ENCODE peak calls at places on chromosomes 7 and 10, in five cellular contexts. One of them, this sample, is unnamed.

GRCh38 chr10:116974442-116975005 is 30.5 kb downstream of the SHTN1 start:
- DNase-seq in endothelial cell: no peak
- DNase-seq in aorta: no peak
- DNase-seq in stimulated activated naive CD8-positive, alpha-beta T cell treated with anti-CD3 and anti-CD28 coated beads, Interleukin-15, Interleukin-2, amounts not matched to agents 100 U/mL and 50 U/mL, for 24 hours: no peak
- DNase-seq in cardiac fibroblast: peak; percentile 79
- DNase-seq in this sample: no peak

GRCh38 chr10:28181478-28182096 is 121.3 kb downstream of the MPP7 start:
- DNase-seq in aorta: no peak
- DNase-seq in stimulated activated naive CD8-positive, alpha-beta T cell treated with anti-CD3 and anti-CD28 coated beads, Interleukin-15, Interleukin-2, amounts not matched to agents 100 U/mL and 50 U/mL, for 24 hours: no peak
- DNase-seq in cardiac fibroblast: no peak
- DNase-seq in endothelial cell: no peak
- DNase-seq in this sample: no peak

GRCh38 chr7:114759347-114760062 is 162.4 kb upstream of the MDFIC start:
- DNase-seq in endothelial cell: no peak
- DNase-seq in aorta: no peak
- DNase-seq in cardiac fibroblast: peak; percentile 4
- DNase-seq in stimulated activated naive CD8-positive, alpha-beta T cell treated with anti-CD3 and anti-CD28 coated beads, Interleukin-15, Interleukin-2, amounts not matched to agents 100 U/mL and 50 U/mL, for 24 hours: no peak
- DNase-seq in this sample: no peak

GRCh38 chr7:103636153-103636552 is 190.1 kb upstream of the SLC26A5 start:
- DNase-seq in aorta: no peak
- DNase-seq in stimulated activated naive CD8-positive, alpha-beta T cell treated with anti-CD3 and anti-CD28 coated beads, Interleukin-15, Interleukin-2, amounts not matched to agents 100 U/mL and 50 U/mL, for 24 hours: no peak
- DNase-seq in cardiac fibroblast: peak; percentile 14
- DNase-seq in endothelial cell: no peak
- DNase-seq in this sample: no peak

GRCh38 chr10:79932307-79932706 is 16.6 kb downstream of the SFTPD start:
- DNase-seq in aorta: no peak
- DNase-seq in stimulated activated naive CD8-positive, alpha-beta T cell treated with anti-CD3 and anti-CD28 coated beads, Interleukin-15, Interleukin-2, amounts not matched to agents 100 U/mL and 50 U/mL, for 24 hours: no peak
- DNase-seq in cardiac fibroblast: no peak
- DNase-seq in endothelial cell: no peak
- DNase-seq in this sample: no peak

GRCh38 chr10:114304566-114305421 is 65.7 kb downstream of the VWA2 start:
- DNase-seq in cardiac fibroblast: no peak
- DNase-seq in stimulated activated naive CD8-positive, alpha-beta T cell treated with anti-CD3 and anti-CD28 coated beads, Interleukin-15, Interleukin-2, amounts not matched to agents 100 U/mL and 50 U/mL, for 24 hours: peak; percentile 71
- DNase-seq in endothelial cell: peak; percentile 56
- DNase-seq in aorta: peak; percentile 65
- DNase-seq in this sample: peak; percentile 54

GRCh38 chr10:116707981-116708380 is 34.4 kb downstream of the HSPA12A start:
- DNase-seq in endothelial cell: no peak
- DNase-seq in stimulated activated naive CD8-positive, alpha-beta T cell treated with anti-CD3 and anti-CD28 coated beads, Interleukin-15, Interleukin-2, amounts not matched to agents 100 U/mL and 50 U/mL, for 24 hours: no peak
- DNase-seq in cardiac fibroblast: no peak
- DNase-seq in aorta: no peak
- DNase-seq in this sample: no peak

GRCh38 chr10:132204078-132204780 is 17.5 kb downstream of the DPYSL4 start:
- DNase-seq in aorta: no peak
- DNase-seq in stimulated activated naive CD8-positive, alpha-beta T cell treated with anti-CD3 and anti-CD28 coated beads, Interleukin-15, Interleukin-2, amounts not matched to agents 100 U/mL and 50 U/mL, for 24 hours: no peak
- DNase-seq in cardiac fibroblast: no peak
- DNase-seq in endothelial cell: no peak
- DNase-seq in this sample: no peak

GRCh38 chr7:142864980-142865747 is 10.3 kb downstream of the EPHB6 start:
- DNase-seq in endothelial cell: no peak
- DNase-seq in aorta: no peak
- DNase-seq in cardiac fibroblast: no peak
- DNase-seq in stimulated activated naive CD8-positive, alpha-beta T cell treated with anti-CD3 and anti-CD28 coated beads, Interleukin-15, Interleukin-2, amounts not matched to agents 100 U/mL and 50 U/mL, for 24 hours: no peak
- DNase-seq in this sample: no peak

GRCh38 chr7:152132812-152133211 is 107.3 kb downstream of the GALNT11 start:
- DNase-seq in cardiac fibroblast: no peak
- DNase-seq in aorta: no peak
- DNase-seq in endothelial cell: no peak
- DNase-seq in stimulated activated naive CD8-positive, alpha-beta T cell treated with anti-CD3 and anti-CD28 coated beads, Interleukin-15, Interleukin-2, amounts not matched to agents 100 U/mL and 50 U/mL, for 24 hours: no peak
- DNase-seq in this sample: no peak

GRCh38 chr10:86579883-86580548 is 58.4 kb upstream of the WAPL start:
- DNase-seq in stimulated activated naive CD8-positive, alpha-beta T cell treated with anti-CD3 and anti-CD28 coated beads, Interleukin-15, Interleukin-2, amounts not matched to agents 100 U/mL and 50 U/mL, for 24 hours: no peak
- DNase-seq in aorta: no peak
- DNase-seq in cardiac fibroblast: no peak
- DNase-seq in endothelial cell: no peak
- DNase-seq in this sample: no peak

GRCh38 chr7:22182139-22182538 is 174.8 kb downstream of the RAPGEF5 start:
- DNase-seq in stimulated activated naive CD8-positive, alpha-beta T cell treated with anti-CD3 and anti-CD28 coated beads, Interleukin-15, Interleukin-2, amounts not matched to agents 100 U/mL and 50 U/mL, for 24 hours: no peak
- DNase-seq in cardiac fibroblast: no peak
- DNase-seq in endothelial cell: no peak
- DNase-seq in aorta: no peak
- DNase-seq in this sample: no peak

GRCh38 chr7:102890292-102890970 is 22.4 kb upstream of the LRRC17 start:
- DNase-seq in aorta: no peak
- DNase-seq in stimulated activated naive CD8-positive, alpha-beta T cell treated with anti-CD3 and anti-CD28 coated beads, Interleukin-15, Interleukin-2, amounts not matched to agents 100 U/mL and 50 U/mL, for 24 hours: no peak
- DNase-seq in cardiac fibroblast: peak; percentile 68
- DNase-seq in endothelial cell: no peak
- DNase-seq in this sample: no peak

GRCh38 chr7:151276651-151277590 is 28.4 kb upstream of the SMARCD3 start:
- DNase-seq in endothelial cell: peak; percentile 46
- DNase-seq in cardiac fibroblast: peak; percentile 78
- DNase-seq in aorta: peak; percentile 74
- DNase-seq in stimulated activated naive CD8-positive, alpha-beta T cell treated with anti-CD3 and anti-CD28 coated beads, Interleukin-15, Interleukin-2, amounts not matched to agents 100 U/mL and 50 U/mL, for 24 hours: peak; percentile 62
- DNase-seq in this sample: peak; percentile 68